ENCODE peak calls at places on chromosome 2, in ten cellular contexts. One of them, this sample, is unnamed.

GRCh38 chr2:62485780-62486765 is 19.9 kb downstream of the TMEM17 start:
- DNase-seq in CD8-positive, alpha-beta T cell: no peak
- DNase-seq in transverse colon: no peak
- DNase-seq in NT2/D1: no peak
- DNase-seq in uterus: no peak
- DNase-seq in IMR-90: peak; percentile 30
- DNase-seq in heart right ventricle: no peak
- DNase-seq in lower lobe of right lung: no peak
- DNase-seq in right atrium auricular region: no peak
- DNase-seq in WERI-Rb-1: no peak
- DNase-seq in this sample: no peak

GRCh38 chr2:14418110-14418509 is 214.4 kb upstream of the LRATD1 start:
- DNase-seq in transverse colon: no peak
- DNase-seq in lower lobe of right lung: no peak
- DNase-seq in WERI-Rb-1: no peak
- DNase-seq in uterus: no peak
- DNase-seq in heart right ventricle: no peak
- DNase-seq in IMR-90: no peak
- DNase-seq in NT2/D1: no peak
- DNase-seq in CD8-positive, alpha-beta T cell: no peak
- DNase-seq in right atrium auricular region: no peak
- DNase-seq in this sample: no peak

GRCh38 chr2:167943877-167944276 is 303.5 kb downstream of the STK39 start:
- DNase-seq in lower lobe of right lung: no peak
- DNase-seq in uterus: no peak
- DNase-seq in right atrium auricular region: no peak
- DNase-seq in WERI-Rb-1: no peak
- DNase-seq in heart right ventricle: no peak
- DNase-seq in CD8-positive, alpha-beta T cell: no peak
- DNase-seq in IMR-90: peak; percentile 20
- DNase-seq in NT2/D1: no peak
- DNase-seq in transverse colon: no peak
- DNase-seq in this sample: no peak

GRCh38 chr2:203605302-203605701 is 70.2 kb upstream of the RAPH1 start:
- DNase-seq in IMR-90: peak; percentile 49
- DNase-seq in NT2/D1: no peak
- DNase-seq in right atrium auricular region: no peak
- DNase-seq in lower lobe of right lung: no peak
- DNase-seq in uterus: no peak
- DNase-seq in CD8-positive, alpha-beta T cell: no peak
- DNase-seq in transverse colon: no peak
- DNase-seq in heart right ventricle: no peak
- DNase-seq in WERI-Rb-1: no peak
- DNase-seq in this sample: no peak

GRCh38 chr2:100106460-100106859 is 35.9 kb downstream of the AFF3 start:
- DNase-seq in NT2/D1: peak; percentile 32
- DNase-seq in lower lobe of right lung: no peak
- DNase-seq in right atrium auricular region: no peak
- DNase-seq in WERI-Rb-1: no peak
- DNase-seq in IMR-90: peak; percentile 45
- DNase-seq in uterus: peak; percentile 67
- DNase-seq in CD8-positive, alpha-beta T cell: no peak
- DNase-seq in heart right ventricle: no peak
- DNase-seq in transverse colon: peak; percentile 31
- DNase-seq in this sample: peak; percentile 93

GRCh38 chr2:186256540-186256939 is 229.5 kb upstream of the ZC3H15 start:
- DNase-seq in heart right ventricle: no peak
- DNase-seq in right atrium auricular region: no peak
- DNase-seq in lower lobe of right lung: no peak
- DNase-seq in CD8-positive, alpha-beta T cell: no peak
- DNase-seq in transverse colon: no peak
- DNase-seq in uterus: no peak
- DNase-seq in WERI-Rb-1: no peak
- DNase-seq in IMR-90: peak; percentile 44
- DNase-seq in NT2/D1: peak; percentile 36
- DNase-seq in this sample: no peak

GRCh38 chr2:208195477-208195876 is 5.6 kb upstream of the C2orf80 start:
- DNase-seq in WERI-Rb-1: no peak
- DNase-seq in IMR-90: no peak
- DNase-seq in heart right ventricle: no peak
- DNase-seq in right atrium auricular region: no peak
- DNase-seq in transverse colon: no peak
- DNase-seq in NT2/D1: no peak
- DNase-seq in uterus: no peak
- DNase-seq in lower lobe of right lung: no peak
- DNase-seq in CD8-positive, alpha-beta T cell: no peak
- DNase-seq in this sample: no peak

GRCh38 chr2:147681093-147681492 is 163.7 kb upstream of the ACVR2A start:
- DNase-seq in IMR-90: no peak
- DNase-seq in uterus: no peak
- DNase-seq in lower lobe of right lung: no peak
- DNase-seq in heart right ventricle: no peak
- DNase-seq in WERI-Rb-1: no peak
- DNase-seq in NT2/D1: no peak
- DNase-seq in CD8-positive, alpha-beta T cell: no peak
- DNase-seq in transverse colon: no peak
- DNase-seq in right atrium auricular region: no peak
- DNase-seq in this sample: no peak

GRCh38 chr2:149145314-149146295 is 107.1 kb downstream of the LYPD6B start:
- DNase-seq in IMR-90: no peak
- DNase-seq in transverse colon: no peak
- DNase-seq in uterus: no peak
- DNase-seq in WERI-Rb-1: no peak
- DNase-seq in lower lobe of right lung: no peak
- DNase-seq in right atrium auricular region: no peak
- DNase-seq in CD8-positive, alpha-beta T cell: no peak
- DNase-seq in heart right ventricle: no peak
- DNase-seq in NT2/D1: no peak
- DNase-seq in this sample: no peak

GRCh38 chr2:150404147-150404546 is 83.3 kb downstream of the RND3 start:
- DNase-seq in lower lobe of right lung: no peak
- DNase-seq in NT2/D1: no peak
- DNase-seq in transverse colon: no peak
- DNase-seq in IMR-90: no peak
- DNase-seq in CD8-positive, alpha-beta T cell: no peak
- DNase-seq in uterus: no peak
- DNase-seq in heart right ventricle: no peak
- DNase-seq in WERI-Rb-1: no peak
- DNase-seq in right atrium auricular region: no peak
- DNase-seq in this sample: no peak

GRCh38 chr2:11663427-11663826 is 6.6 kb downstream of the NTSR2 start:
- DNase-seq in IMR-90: peak; percentile 59
- DNase-seq in CD8-positive, alpha-beta T cell: no peak
- DNase-seq in NT2/D1: no peak
- DNase-seq in WERI-Rb-1: no peak
- DNase-seq in transverse colon: no peak
- DNase-seq in uterus: no peak
- DNase-seq in right atrium auricular region: no peak
- DNase-seq in heart right ventricle: no peak
- DNase-seq in lower lobe of right lung: no peak
- DNase-seq in this sample: no peak

GRCh38 chr2:71923887-71924533 is 223.7 kb downstream of the CYP26B1 start:
- DNase-seq in CD8-positive, alpha-beta T cell: peak; percentile 11
- DNase-seq in NT2/D1: peak; percentile 72
- DNase-seq in transverse colon: peak; percentile 73
- DNase-seq in uterus: peak; percentile 58
- DNase-seq in WERI-Rb-1: peak; percentile 87
- DNase-seq in lower lobe of right lung: no peak
- DNase-seq in right atrium auricular region: peak; percentile 78
- DNase-seq in heart right ventricle: no peak
- DNase-seq in IMR-90: peak; percentile 65
- DNase-seq in this sample: peak; percentile 92

DNA sequence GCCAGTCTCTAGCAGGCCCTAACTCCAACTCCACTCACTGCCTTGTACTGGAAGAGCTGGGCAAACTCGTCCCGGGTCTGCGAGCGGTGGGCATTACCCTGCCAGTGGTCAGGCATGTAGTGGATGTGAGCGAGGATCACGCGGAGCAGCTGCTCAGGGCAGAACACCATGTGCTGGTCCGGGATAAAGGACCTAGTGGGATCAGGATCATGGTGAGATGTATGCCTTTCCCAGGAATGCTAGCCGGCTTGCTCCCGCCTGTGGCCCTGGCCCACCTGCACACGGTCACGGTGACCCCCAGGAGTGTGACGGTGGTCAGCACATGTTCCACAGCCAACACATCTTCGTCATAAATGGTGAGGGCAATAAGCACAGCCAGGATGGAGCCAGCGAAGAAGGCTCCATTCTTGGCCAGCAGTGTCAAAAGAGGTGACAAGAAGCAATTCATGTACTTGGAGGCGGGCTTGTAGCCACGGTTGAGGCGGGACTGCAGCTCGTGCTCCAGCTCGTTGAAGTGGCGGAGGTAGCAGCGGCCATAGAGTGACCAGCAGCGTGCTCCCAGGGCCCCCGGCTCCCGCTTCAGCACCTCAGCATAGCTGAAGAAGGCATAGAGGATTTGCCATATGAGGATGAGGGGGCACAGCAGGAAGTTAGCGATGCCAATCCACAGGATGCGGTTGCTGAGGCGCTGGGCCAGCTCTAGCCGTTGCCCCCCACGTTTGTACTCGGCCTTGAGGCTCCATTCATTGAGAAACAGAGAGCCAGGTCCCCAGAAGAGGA is 5.3 kb upstream of the ABCB6 start:
- DNase-seq in right atrium auricular region: no peak
- DNase-seq in heart right ventricle: no peak
- DNase-seq in CD8-positive, alpha-beta T cell: no peak
- DNase-seq in WERI-Rb-1: no peak
- DNase-seq in IMR-90: no peak
- DNase-seq in NT2/D1: no peak
- DNase-seq in lower lobe of right lung: no peak
- DNase-seq in uterus: no peak
- DNase-seq in transverse colon: no peak
- DNase-seq in this sample: no peak
- H3K36me3 ChIP-seq in right atrium auricular region: peaks cover 68% of the 10 kb centered on the region
- H3K36me3 ChIP-seq in heart right ventricle: peaks cover 2% of the 10 kb centered on the region
- H3K36me3 ChIP-seq in CD8-positive, alpha-beta T cell: peaks cover 46% of the 10 kb centered on the region
- H3K36me3 ChIP-seq in WERI-Rb-1: peaks cover 87% of the 10 kb centered on the region
- H3K36me3 ChIP-seq in IMR-90: peaks cover 57% of the 10 kb centered on the region
- H3K36me3 ChIP-seq in NT2/D1: peaks cover 82% of the 10 kb centered on the region
- H3K36me3 ChIP-seq in lower lobe of right lung: peaks cover 78% of the 10 kb centered on the region
- H3K36me3 ChIP-seq in uterus: no peaks in the 10 kb centered on the region
- H3K36me3 ChIP-seq in transverse colon: peaks cover 55% of the 10 kb centered on the region
- H3K36me3 ChIP-seq in this sample: peaks cover 83% of the 10 kb centered on the region

GRCh38 chr2:200418399-200418798 is 91.5 kb downstream of the KCTD18 start:
- DNase-seq in IMR-90: no peak
- DNase-seq in CD8-positive, alpha-beta T cell: no peak
- DNase-seq in transverse colon: no peak
- DNase-seq in uterus: no peak
- DNase-seq in right atrium auricular region: no peak
- DNase-seq in NT2/D1: no peak
- DNase-seq in lower lobe of right lung: no peak
- DNase-seq in WERI-Rb-1: no peak
- DNase-seq in heart right ventricle: no peak
- DNase-seq in this sample: no peak

GRCh38 chr2:200416878-200417277 is 93.0 kb downstream of the KCTD18 start:
- DNase-seq in IMR-90: no peak
- DNase-seq in lower lobe of right lung: no peak
- DNase-seq in NT2/D1: no peak
- DNase-seq in heart right ventricle: no peak
- DNase-seq in uterus: no peak
- DNase-seq in transverse colon: no peak
- DNase-seq in CD8-positive, alpha-beta T cell: no peak
- DNase-seq in WERI-Rb-1: no peak
- DNase-seq in right atrium auricular region: no peak
- DNase-seq in this sample: no peak

GRCh38 chr2:200417389-200417788 is 92.5 kb downstream of the KCTD18 start:
- DNase-seq in heart right ventricle: no peak
- DNase-seq in WERI-Rb-1: no peak
- DNase-seq in right atrium auricular region: no peak
- DNase-seq in uterus: no peak
- DNase-seq in transverse colon: no peak
- DNase-seq in CD8-positive, alpha-beta T cell: no peak
- DNase-seq in NT2/D1: no peak
- DNase-seq in lower lobe of right lung: no peak
- DNase-seq in IMR-90: no peak
- DNase-seq in this sample: no peak

GRCh38 chr2:200421270-200421669 is 88.6 kb downstream of the KCTD18 start:
- DNase-seq in WERI-Rb-1: no peak
- DNase-seq in CD8-positive, alpha-beta T cell: no peak
- DNase-seq in transverse colon: no peak
- DNase-seq in uterus: no peak
- DNase-seq in heart right ventricle: no peak
- DNase-seq in lower lobe of right lung: no peak
- DNase-seq in IMR-90: no peak
- DNase-seq in NT2/D1: no peak
- DNase-seq in right atrium auricular region: no peak
- DNase-seq in this sample: no peak

GRCh38 chr2:200419325-200419724 is 90.5 kb downstream of the KCTD18 start:
- DNase-seq in transverse colon: no peak
- DNase-seq in CD8-positive, alpha-beta T cell: no peak
- DNase-seq in NT2/D1: no peak
- DNase-seq in lower lobe of right lung: no peak
- DNase-seq in uterus: no peak
- DNase-seq in WERI-Rb-1: no peak
- DNase-seq in heart right ventricle: no peak
- DNase-seq in IMR-90: no peak
- DNase-seq in right atrium auricular region: no peak
- DNase-seq in this sample: no peak
- H3K36me3 ChIP-seq in transverse colon: peaks cover 26% of the 10 kb centered on the region
- H3K36me3 ChIP-seq in CD8-positive, alpha-beta T cell: no peaks in the 10 kb centered on the region
- H3K36me3 ChIP-seq in NT2/D1: peaks cover 40% of the 10 kb centered on the region
- H3K36me3 ChIP-seq in lower lobe of right lung: peaks cover 33% of the 10 kb centered on the region
- H3K36me3 ChIP-seq in uterus: no peaks in the 10 kb centered on the region
- H3K36me3 ChIP-seq in WERI-Rb-1: peaks cover 22% of the 10 kb centered on the region
- H3K36me3 ChIP-seq in heart right ventricle: no peaks in the 10 kb centered on the region
- H3K36me3 ChIP-seq in IMR-90: peaks cover 51% of the 10 kb centered on the region
- H3K36me3 ChIP-seq in right atrium auricular region: peaks cover 25% of the 10 kb centered on the region
- H3K36me3 ChIP-seq in this sample: peaks cover 60% of the 10 kb centered on the region

GRCh38 chr2:182954789-182955188 is 83.5 kb downstream of the NCKAP1 start:
- DNase-seq in CD8-positive, alpha-beta T cell: no peak
- DNase-seq in uterus: no peak
- DNase-seq in NT2/D1: no peak
- DNase-seq in heart right ventricle: no peak
- DNase-seq in transverse colon: no peak
- DNase-seq in right atrium auricular region: no peak
- DNase-seq in IMR-90: no peak
- DNase-seq in lower lobe of right lung: no peak
- DNase-seq in WERI-Rb-1: no peak
- DNase-seq in this sample: no peak
- H3K36me3 ChIP-seq in CD8-positive, alpha-beta T cell: no peaks in the 10 kb centered on the region
- H3K36me3 ChIP-seq in uterus: no peaks in the 10 kb centered on the region
- H3K36me3 ChIP-seq in NT2/D1: peaks cover 57% of the 10 kb centered on the region
- H3K36me3 ChIP-seq in heart right ventricle: peaks cover 3% of the 10 kb centered on the region
- H3K36me3 ChIP-seq in transverse colon: peaks cover 8% of the 10 kb centered on the region
- H3K36me3 ChIP-seq in right atrium auricular region: peaks cover 30% of the 10 kb centered on the region
- H3K36me3 ChIP-seq in IMR-90: peaks cover 14% of the 10 kb centered on the region
- H3K36me3 ChIP-seq in lower lobe of right lung: peaks cover 63% of the 10 kb centered on the region
- H3K36me3 ChIP-seq in WERI-Rb-1: peaks cover 24% of the 10 kb centered on the region
- H3K36me3 ChIP-seq in this sample: peaks cover 72% of the 10 kb centered on the region

DNA sequence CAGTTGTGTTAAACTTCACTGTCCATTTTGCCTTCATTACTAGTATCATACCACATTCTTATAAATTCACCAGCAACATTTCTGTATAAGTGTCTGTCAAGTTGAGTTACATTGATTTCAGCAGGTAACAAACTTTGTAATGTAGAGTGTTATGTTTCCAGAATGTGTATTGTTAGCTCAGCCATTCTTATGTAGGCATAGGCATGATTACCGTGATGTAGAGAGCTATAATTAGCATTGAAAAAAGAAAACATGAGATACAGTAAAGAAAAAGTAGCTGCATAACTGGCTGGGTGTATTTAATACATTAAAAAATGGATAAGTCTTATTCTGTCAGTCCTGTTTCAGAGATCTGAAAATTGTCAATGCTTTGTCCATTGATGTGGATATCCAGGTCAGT is 8.5 kb downstream of the KCNJ13 start:
- DNase-seq in right atrium auricular region: no peak
- DNase-seq in transverse colon: no peak
- DNase-seq in NT2/D1: no peak
- DNase-seq in WERI-Rb-1: no peak
- DNase-seq in lower lobe of right lung: no peak
- DNase-seq in uterus: no peak
- DNase-seq in IMR-90: no peak
- DNase-seq in heart right ventricle: no peak
- DNase-seq in CD8-positive, alpha-beta T cell: no peak
- DNase-seq in this sample: no peak
- H3K36me3 ChIP-seq in right atrium auricular region: peaks cover 32% of the 10 kb centered on the region
- H3K36me3 ChIP-seq in transverse colon: peaks cover 13% of the 10 kb centered on the region
- H3K36me3 ChIP-seq in NT2/D1: peaks cover 68% of the 10 kb centered on the region
- H3K36me3 ChIP-seq in WERI-Rb-1: peaks cover 35% of the 10 kb centered on the region
- H3K36me3 ChIP-seq in lower lobe of right lung: peaks cover 83% of the 10 kb centered on the region
- H3K36me3 ChIP-seq in uterus: no peaks in the 10 kb centered on the region
- H3K36me3 ChIP-seq in IMR-90: peaks cover 17% of the 10 kb centered on the region
- H3K36me3 ChIP-seq in heart right ventricle: no peaks in the 10 kb centered on the region
- H3K36me3 ChIP-seq in CD8-positive, alpha-beta T cell: peaks cover 2% of the 10 kb centered on the region
- H3K36me3 ChIP-seq in this sample: peaks cover 43% of the 10 kb centered on the region